ENCODE peak calls at places on chromosomes 1 and 21, in eight cellular contexts. K, R, Y, Q, I, J, A and P are unnamed samples.

GRCh38 chr21:42221581-42222345 is 2.8 kb downstream of the ABCG1 start:
- DNase-seq in Q (no peak), K (no peak), J (peak), Y (no peak), A (peak), I (no peak), R (no peak), P (peak)

GRCh38 chr21:42790520-42790919 is 88.8 kb downstream of the WDR4 start:
- DNase-seq in J (no peak), A (peak), K (no peak), R (no peak), Q (no peak), Y (no peak), I (no peak), P (no peak)

GRCh38 chr1:27388337-27389005 is 4.0 kb upstream of the GPR3 start:
- DNase-seq in R (no peak), Y (peak), J (no peak), Q (peak), I (peak), K (no peak), A (peak), P (peak)

GRCh38 chr1:19825298-19825697 is 10.2 kb upstream of the RNF186 start:
- DNase-seq in J (no peak), A (no peak), I (peak), R (no peak), Q (no peak), K (no peak), Y (peak), P (no peak)

GRCh38 chr1:95041491-95042165 is 31.1 kb downstream of the ALG14 start:
- DNase-seq in A (peak), K (no peak), I (peak), R (peak), Q (peak), Y (peak), J (peak), P (peak)

GRCh38 chr1:208238710-208239517 is 5.3 kb downstream of the PLXNA2 start:
- DNase-seq in J (no peak), I (no peak), A (peak), R (no peak), Y (peak), K (no peak), Q (no peak), P (no peak)

GRCh38 chr1:173857363-173857917 is 10.3 kb downstream of the GAS5 start:
- DNase-seq in Y (no peak), Q (no peak), K (no peak), I (no peak), R (no peak), A (no peak), J (no peak), P (no peak)

GRCh38 chr1:208935517-208936187 is 647.9 kb upstream of the CAMK1G start:
- DNase-seq in Y (no peak), Q (no peak), J (no peak), I (no peak), A (no peak), K (no peak), R (no peak), P (no peak)

GRCh38 chr1:14946567-14947285 is 206.8 kb upstream of the TMEM51 start:
- DNase-seq in R (peak), A (peak), I (no peak), K (no peak), Y (no peak), J (no peak), Q (no peak), P (no peak)

GRCh38 chr1:85142753-85143152 is 58.1 kb downstream of the SYDE2 start:
- DNase-seq in A (no peak), K (no peak), Y (no peak), J (no peak), I (peak), R (no peak), Q (no peak), P (no peak)

GRCh38 chr21:41428311-41428710 is 2.3 kb downstream of the MX1 start:
- DNase-seq in A (no peak), I (no peak), Y (no peak), J (no peak), R (no peak), Q (no peak), K (no peak), P (no peak)

GRCh38 chr21:34877485-34878128 is 171.5 kb downstream of the RUNX1 start:
- DNase-seq in A (no peak), K (no peak), R (no peak), I (peak), Y (no peak), J (no peak), Q (no peak), P (no peak)

GRCh38 chr1:33341190-33341589 is 20.3 kb upstream of the A3GALT2 start:
- DNase-seq in Y (no peak), Q (no peak), K (no peak), R (no peak), I (no peak), J (no peak), A (no peak), P (no peak)